ENCODE peak calls at places on chromosomes 16 and 17, in eight cellular contexts. A is K562, X is suprapubic skin, C is stomach, Q is SK-N-SH, U is esophagus muscularis mucosa, F is GM12878, M is sigmoid colon. P is an unnamed sample. For H3K9me3, the result is how much of the 10 kb centered on the place peaks cover.

GRCh38 chr17:30505868-30506417 is 28.7 kb downstream of the GOSR1 start:
- DNase-seq in A (no peak), X (no peak), C (no peak), Q (no peak), U (no peak), F (no peak), M (no peak), P (no peak)

GRCh38 chr16:88530858-88531203 is 39.4 kb upstream of the ZC3H18 start:
- DNase-seq in A (peak), X (no peak), C (no peak), Q (no peak), U (no peak), F (no peak), M (no peak), P (no peak)

GRCh38 chr17:8122923-8123694 is 797 bp downstream of the HES7 start:
- DNase-seq in A (no peak), X (no peak), C (no peak), Q (peak), U (no peak), F (no peak), M (no peak), P (no peak)

GRCh38 chr16:23701045-23701444 is 12.0 kb downstream of the ERN2 start:
- DNase-seq in A (no peak), X (no peak), C (no peak), Q (no peak), U (no peak), F (no peak), M (no peak), P (no peak)

GRCh38 chr16:3945751-3946603 is 65.5 kb upstream of the CREBBP start:
- DNase-seq in A (no peak), X (peak), C (peak), Q (no peak), U (no peak), F (no peak), M (no peak), P (no peak)

GRCh38 chr17:31494259-31495048 is 103.0 kb downstream of the RAB11FIP4 start:
- DNase-seq in A (no peak), X (no peak), C (peak), Q (no peak), U (no peak), F (peak), M (no peak), P (no peak)

GRCh38 chr17:8537734-8538133 is 92.8 kb downstream of the MYH10 start:
- DNase-seq in A (no peak), X (no peak), C (no peak), Q (no peak), U (no peak), F (no peak), M (no peak), P (no peak)

GRCh38 chr16:14050297-14051027 is 20.7 kb upstream of the MRTFB start:
- DNase-seq in A (no peak), X (no peak), C (no peak), Q (no peak), U (no peak), F (no peak), M (no peak), P (no peak)

GRCh38 chr17:82463881-82464566 is 5.5 kb downstream of the NARF start:
- DNase-seq in A (no peak), X (no peak), C (no peak), Q (no peak), U (no peak), F (no peak), M (no peak), P (no peak)

GRCh38 chr16:46782320-46782719 is 34.2 kb upstream of the MYLK3 start:
- DNase-seq in A (no peak), X (no peak), C (no peak), Q (no peak), U (no peak), F (no peak), M (no peak), P (no peak)

GRCh38 chr17:27157297-27157696 is 136.6 kb upstream of the WSB1 start:
- DNase-seq in A (no peak), X (peak), C (no peak), Q (no peak), U (no peak), F (no peak), M (no peak), P (no peak)

GRCh38 chr17:27155866-27156265 is 138.0 kb upstream of the WSB1 start:
- DNase-seq in A (no peak), X (peak), C (no peak), Q (no peak), U (no peak), F (no peak), M (no peak), P (no peak)

GRCh38 chr17:27153005-27153404 is 140.9 kb upstream of the WSB1 start:
- DNase-seq in A (no peak), X (peak), C (no peak), Q (no peak), U (peak), F (no peak), M (no peak), P (no peak)

GRCh38 chr17:27157898-27158297 is 136.0 kb upstream of the WSB1 start:
- DNase-seq in A (no peak), X (no peak), C (no peak), Q (no peak), U (no peak), F (no peak), M (no peak), P (no peak)

GRCh38 chr17:27158390-27158789 is 135.5 kb upstream of the WSB1 start:
- DNase-seq in A (no peak), X (peak), C (no peak), Q (no peak), U (no peak), F (no peak), M (no peak), P (no peak)
- H3K9me3 ChIP-seq in A (under half), X (under half), C (under half), Q (under half), U (under half), F (under half), M (under half), P (under half)

GRCh38 chr16:16151315-16151714 is 72.0 kb downstream of the ABCC6 start:
- DNase-seq in A (no peak), X (no peak), C (no peak), Q (no peak), U (no peak), F (no peak), M (no peak), P (no peak)

GRCh38 chr16:16148755-16149154 is 74.5 kb downstream of the ABCC6 start:
- DNase-seq in A (no peak), X (no peak), C (no peak), Q (no peak), U (no peak), F (no peak), M (no peak), P (no peak)

GRCh38 chr16:16150878-16151152 is 72.5 kb downstream of the ABCC6 start:
- DNase-seq in A (no peak), X (no peak), C (no peak), Q (no peak), U (no peak), F (no peak), M (no peak), P (no peak)

GRCh38 chr16:16149710-16150116 is 73.6 kb downstream of the ABCC6 start:
- DNase-seq in A (no peak), X (no peak), C (no peak), Q (no peak), U (no peak), F (no peak), M (no peak), P (no peak)

GRCh38 chr16:16150117-16150877 is 73.0 kb downstream of the ABCC6 start:
- DNase-seq in A (no peak), X (no peak), C (no peak), Q (peak), U (no peak), F (no peak), M (peak), P (no peak)
- TF ChIP-seq POLR2AphosphoS5 in A (no peak), X (no peak), C (no peak), Q (peak), U (peak), F (no peak), M (peak), P (peak)

GRCh38 chr17:47839071-47839470 is 2.0 kb downstream of the SCRN2 start:
- DNase-seq in A (no peak), X (no peak), C (no peak), Q (no peak), U (no peak), F (no peak), M (no peak), P (no peak)

GRCh38 chr17:47840742-47841487 is at the start of gene SCRN2:
- DNase-seq in A (peak), X (peak), C (peak), Q (peak), U (peak), F (peak), M (peak), P (no peak)

GRCh38 chr17:47838636-47839035 is 2.4 kb downstream of the SCRN2 start:
- DNase-seq in A (no peak), X (no peak), C (no peak), Q (no peak), U (no peak), F (no peak), M (no peak), P (no peak)

GRCh38 chr17:47841488-47842308 is 625 bp upstream of the SCRN2 start:
- DNase-seq in A (no peak), X (no peak), C (no peak), Q (no peak), U (no peak), F (no peak), M (no peak), P (no peak)

DNA sequence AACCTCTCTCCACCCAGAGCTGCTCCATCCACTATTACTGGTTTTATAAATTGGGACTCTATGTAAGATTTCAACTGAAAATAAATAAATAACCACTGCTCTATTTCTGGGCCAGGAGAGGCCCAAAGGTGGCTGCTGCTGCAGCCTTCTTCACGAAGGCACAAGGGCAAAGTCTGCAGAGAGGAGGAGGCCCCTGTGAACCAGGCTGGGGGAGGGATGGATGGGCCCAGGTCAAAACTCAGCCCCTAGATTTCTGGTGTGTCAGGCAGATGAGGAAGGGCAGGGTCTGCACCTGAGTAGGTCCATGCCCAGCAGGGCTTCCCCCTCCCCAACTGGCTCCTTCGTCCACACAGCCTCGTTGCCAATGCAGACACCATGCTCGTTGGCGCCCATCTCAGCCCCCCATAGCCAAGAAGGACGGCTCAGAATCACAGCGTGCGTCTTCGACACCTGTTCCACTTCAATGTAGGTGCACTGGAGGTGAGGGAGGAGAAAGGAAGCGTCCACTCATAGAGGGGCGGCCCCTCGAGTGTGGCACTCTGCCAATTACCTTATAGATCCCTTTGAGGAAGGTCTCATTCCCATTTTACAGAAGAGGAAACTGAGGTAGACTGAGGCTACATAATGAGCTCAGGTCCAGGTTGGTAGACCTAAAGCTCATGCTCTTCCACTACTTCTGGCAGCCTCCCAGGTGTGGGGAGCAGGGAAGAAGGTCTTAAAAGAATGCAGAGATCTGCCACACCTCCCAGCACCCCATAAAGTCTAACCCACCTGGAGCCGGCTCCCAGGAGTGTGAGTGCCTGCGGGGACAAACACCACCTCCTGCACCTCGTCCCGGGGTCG is 953 bp downstream of the SCRN2 start:
- DNase-seq in A (no peak), X (no peak), C (no peak), Q (no peak), U (no peak), F (no peak), M (no peak), P (no peak)
- H3K9me3 ChIP-seq in A (under half), X (under half), C (under half), Q (under half), U (under half), F (under half), M (under half), P (under half)

DNA sequence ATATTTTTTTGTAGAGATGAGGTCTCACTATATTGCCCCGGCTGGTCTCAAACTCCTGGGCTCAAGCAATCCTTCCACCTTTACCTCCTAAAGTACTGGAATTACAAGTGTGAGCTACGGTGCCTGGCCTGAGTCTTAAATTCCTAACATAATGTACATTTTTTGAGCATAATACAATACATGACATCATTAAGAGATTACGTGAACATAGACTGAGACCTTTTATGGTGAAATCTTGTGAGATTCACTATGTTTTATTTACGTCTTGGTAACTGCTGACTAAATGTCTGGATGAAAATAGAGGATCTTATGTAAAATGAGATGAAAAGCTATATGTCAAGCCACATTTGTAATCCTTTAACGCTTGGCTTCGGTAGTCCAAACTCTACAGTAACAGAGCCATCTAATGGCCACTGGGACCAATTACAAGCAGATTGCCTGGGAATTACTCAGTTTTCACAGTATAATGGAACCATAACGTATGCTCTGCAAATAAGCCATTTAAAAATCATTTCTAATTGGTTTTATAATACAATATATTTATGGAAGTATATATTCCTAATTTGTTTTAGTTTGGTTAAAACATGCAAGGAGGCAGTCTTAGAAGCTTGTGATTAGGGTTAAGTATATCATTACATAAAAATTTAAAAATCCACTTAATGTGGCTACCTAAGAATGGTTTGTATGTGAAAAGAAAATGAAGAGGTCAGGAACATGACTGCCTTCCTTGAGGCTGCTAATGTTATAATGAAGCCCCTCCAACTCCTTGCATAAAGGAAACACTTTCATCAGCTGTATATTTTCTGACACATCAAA is 8.1 kb upstream of the EFCAB13 start:
- DNase-seq in A (peak), X (no peak), C (no peak), Q (peak), U (peak), F (peak), M (no peak), P (no peak)
- TF ChIP-seq POLR2AphosphoS5 in A (no peak), X (no peak), C (no peak), Q (no peak), U (peak), F (no peak), M (peak), P (peak)

GRCh38 chr17:4657678-4658077 is 16.2 kb upstream of the ALOX15 start:
- DNase-seq in A (no peak), X (no peak), C (no peak), Q (no peak), U (no peak), F (no peak), M (no peak), P (no peak)
- H3K9me3 ChIP-seq in A (under half), X (under half), C (under half), Q (under half), U (under half), F (under half), M (under half), P (under half)

P was measured in vagina.